ENCODE peak calls at places on chromosomes 12 and 14, in ten cellular contexts. One of them, this sample, is unnamed.

GRCh38 chr12:19222566-19222965 is 93.0 kb downstream of the PLEKHA5 start:
- DNase-seq in GM12878: no peak
- DNase-seq in ovary: no peak
- DNase-seq in choroid plexus epithelial cell: peak
- DNase-seq in GM23338: no peak
- DNase-seq in psoas muscle: no peak
- DNase-seq in AG10803: peak
- DNase-seq in kidney epithelial cell: no peak
- DNase-seq in cardiac fibroblast: no peak
- DNase-seq in foreskin fibroblast: no peak
- DNase-seq in this sample: no peak

GRCh38 chr14:72060917-72061316 is 128.7 kb downstream of the RGS6 start:
- DNase-seq in GM23338: no peak
- DNase-seq in AG10803: no peak
- DNase-seq in ovary: no peak
- DNase-seq in foreskin fibroblast: no peak
- DNase-seq in choroid plexus epithelial cell: no peak
- DNase-seq in GM12878: no peak
- DNase-seq in psoas muscle: no peak
- DNase-seq in kidney epithelial cell: no peak
- DNase-seq in cardiac fibroblast: no peak
- DNase-seq in this sample: no peak

GRCh38 chr12:128968668-128969067 is 115.4 kb downstream of the GLT1D1 start:
- DNase-seq in foreskin fibroblast: no peak
- DNase-seq in psoas muscle: no peak
- DNase-seq in kidney epithelial cell: no peak
- DNase-seq in AG10803: no peak
- DNase-seq in GM12878: no peak
- DNase-seq in choroid plexus epithelial cell: no peak
- DNase-seq in GM23338: no peak
- DNase-seq in ovary: no peak
- DNase-seq in cardiac fibroblast: no peak
- DNase-seq in this sample: no peak

GRCh38 chr12:90036641-90037040 is 328.0 kb upstream of the ATP2B1 start:
- DNase-seq in GM12878: no peak
- DNase-seq in GM23338: no peak
- DNase-seq in ovary: no peak
- DNase-seq in choroid plexus epithelial cell: no peak
- DNase-seq in psoas muscle: no peak
- DNase-seq in foreskin fibroblast: peak
- DNase-seq in kidney epithelial cell: no peak
- DNase-seq in cardiac fibroblast: peak
- DNase-seq in AG10803: no peak
- DNase-seq in this sample: no peak

GRCh38 chr14:25009891-25010290 is 40.1 kb downstream of the STXBP6 start:
- DNase-seq in psoas muscle: no peak
- DNase-seq in kidney epithelial cell: no peak
- DNase-seq in AG10803: peak
- DNase-seq in GM23338: peak
- DNase-seq in foreskin fibroblast: peak
- DNase-seq in choroid plexus epithelial cell: no peak
- DNase-seq in cardiac fibroblast: peak
- DNase-seq in ovary: no peak
- DNase-seq in GM12878: no peak
- DNase-seq in this sample: no peak

GRCh38 chr12:54038760-54039414 is 6.0 kb downstream of the HOXC5 start:
- DNase-seq in cardiac fibroblast: no peak
- DNase-seq in choroid plexus epithelial cell: no peak
- DNase-seq in GM12878: no peak
- DNase-seq in ovary: peak
- DNase-seq in GM23338: no peak
- DNase-seq in kidney epithelial cell: no peak
- DNase-seq in foreskin fibroblast: no peak
- DNase-seq in psoas muscle: peak
- DNase-seq in AG10803: no peak
- DNase-seq in this sample: no peak

GRCh38 chr14:91143862-91144261 is 30.0 kb downstream of the DGLUCY start:
- DNase-seq in psoas muscle: no peak
- DNase-seq in ovary: no peak
- DNase-seq in kidney epithelial cell: no peak
- DNase-seq in choroid plexus epithelial cell: no peak
- DNase-seq in GM12878: no peak
- DNase-seq in GM23338: no peak
- DNase-seq in foreskin fibroblast: no peak
- DNase-seq in AG10803: no peak
- DNase-seq in cardiac fibroblast: peak
- DNase-seq in this sample: no peak

GRCh38 chr12:124217508-124217981 is 77.3 kb upstream of the RFLNA start:
- DNase-seq in kidney epithelial cell: no peak
- DNase-seq in cardiac fibroblast: no peak
- DNase-seq in GM23338: peak
- DNase-seq in choroid plexus epithelial cell: peak
- DNase-seq in foreskin fibroblast: no peak
- DNase-seq in GM12878: no peak
- DNase-seq in ovary: no peak
- DNase-seq in AG10803: no peak
- DNase-seq in psoas muscle: no peak
- DNase-seq in this sample: no peak

GRCh38 chr12:103975368-103975767 is 9.7 kb downstream of the TDG start:
- DNase-seq in foreskin fibroblast: no peak
- DNase-seq in GM23338: no peak
- DNase-seq in ovary: no peak
- DNase-seq in cardiac fibroblast: no peak
- DNase-seq in GM12878: no peak
- DNase-seq in kidney epithelial cell: no peak
- DNase-seq in choroid plexus epithelial cell: no peak
- DNase-seq in psoas muscle: no peak
- DNase-seq in AG10803: no peak
- DNase-seq in this sample: no peak

GRCh38 chr12:103978384-103978982 is 12.8 kb downstream of the TDG start:
- DNase-seq in cardiac fibroblast: no peak
- DNase-seq in AG10803: no peak
- DNase-seq in foreskin fibroblast: no peak
- DNase-seq in ovary: no peak
- DNase-seq in GM12878: no peak
- DNase-seq in choroid plexus epithelial cell: no peak
- DNase-seq in kidney epithelial cell: no peak
- DNase-seq in psoas muscle: no peak
- DNase-seq in GM23338: no peak
- DNase-seq in this sample: no peak

GRCh38 chr12:103969391-103969790 is 3.7 kb downstream of the TDG start:
- DNase-seq in GM23338: no peak
- DNase-seq in ovary: no peak
- DNase-seq in foreskin fibroblast: peak
- DNase-seq in AG10803: peak
- DNase-seq in GM12878: no peak
- DNase-seq in kidney epithelial cell: no peak
- DNase-seq in cardiac fibroblast: no peak
- DNase-seq in psoas muscle: no peak
- DNase-seq in choroid plexus epithelial cell: no peak
- DNase-seq in this sample: no peak

GRCh38 chr12:103973909-103974308 is 8.2 kb downstream of the TDG start:
- DNase-seq in kidney epithelial cell: no peak
- DNase-seq in psoas muscle: no peak
- DNase-seq in foreskin fibroblast: no peak
- DNase-seq in ovary: no peak
- DNase-seq in GM12878: no peak
- DNase-seq in GM23338: peak
- DNase-seq in cardiac fibroblast: no peak
- DNase-seq in AG10803: no peak
- DNase-seq in choroid plexus epithelial cell: no peak
- DNase-seq in this sample: no peak
- TF ChIP-seq CTCF in kidney epithelial cell: no peak
- TF ChIP-seq CTCF in psoas muscle: no peak
- TF ChIP-seq CTCF in foreskin fibroblast: no peak
- TF ChIP-seq CTCF in ovary: no peak
- TF ChIP-seq CTCF in GM12878: no peak
- TF ChIP-seq CTCF in GM23338: no peak
- TF ChIP-seq CTCF in cardiac fibroblast: no peak
- TF ChIP-seq CTCF in AG10803: no peak
- TF ChIP-seq CTCF in choroid plexus epithelial cell: no peak
- TF ChIP-seq CTCF in this sample: no peak

GRCh38 chr14:34913619-34914018 is 38.5 kb upstream of the BAZ1A start:
- DNase-seq in GM23338: no peak
- DNase-seq in GM12878: no peak
- DNase-seq in cardiac fibroblast: no peak
- DNase-seq in foreskin fibroblast: no peak
- DNase-seq in kidney epithelial cell: no peak
- DNase-seq in psoas muscle: no peak
- DNase-seq in ovary: no peak
- DNase-seq in AG10803: no peak
- DNase-seq in choroid plexus epithelial cell: no peak
- DNase-seq in this sample: no peak
- H3K4me3 ChIP-seq in GM23338: no peak
- H3K4me3 ChIP-seq in GM12878: no peak
- H3K4me3 ChIP-seq in cardiac fibroblast: no peak
- H3K4me3 ChIP-seq in foreskin fibroblast: no peak
- H3K4me3 ChIP-seq in kidney epithelial cell: no peak
- H3K4me3 ChIP-seq in psoas muscle: no peak
- H3K4me3 ChIP-seq in ovary: no peak
- H3K4me3 ChIP-seq in AG10803: no peak
- H3K4me3 ChIP-seq in choroid plexus epithelial cell: no peak
- H3K4me3 ChIP-seq in this sample: no peak

GRCh38 chr12:43308776-43309175 is 243.2 kb downstream of the ADAMTS20 start:
- DNase-seq in choroid plexus epithelial cell: no peak
- DNase-seq in foreskin fibroblast: no peak
- DNase-seq in ovary: no peak
- DNase-seq in AG10803: no peak
- DNase-seq in cardiac fibroblast: no peak
- DNase-seq in GM23338: no peak
- DNase-seq in psoas muscle: no peak
- DNase-seq in GM12878: no peak
- DNase-seq in kidney epithelial cell: no peak
- DNase-seq in this sample: no peak
- TF ChIP-seq CTCF in choroid plexus epithelial cell: no peak
- TF ChIP-seq CTCF in foreskin fibroblast: no peak
- TF ChIP-seq CTCF in ovary: no peak
- TF ChIP-seq CTCF in AG10803: no peak
- TF ChIP-seq CTCF in cardiac fibroblast: no peak
- TF ChIP-seq CTCF in GM23338: no peak
- TF ChIP-seq CTCF in psoas muscle: no peak
- TF ChIP-seq CTCF in GM12878: no peak
- TF ChIP-seq CTCF in kidney epithelial cell: no peak
- TF ChIP-seq CTCF in this sample: no peak

DNA sequence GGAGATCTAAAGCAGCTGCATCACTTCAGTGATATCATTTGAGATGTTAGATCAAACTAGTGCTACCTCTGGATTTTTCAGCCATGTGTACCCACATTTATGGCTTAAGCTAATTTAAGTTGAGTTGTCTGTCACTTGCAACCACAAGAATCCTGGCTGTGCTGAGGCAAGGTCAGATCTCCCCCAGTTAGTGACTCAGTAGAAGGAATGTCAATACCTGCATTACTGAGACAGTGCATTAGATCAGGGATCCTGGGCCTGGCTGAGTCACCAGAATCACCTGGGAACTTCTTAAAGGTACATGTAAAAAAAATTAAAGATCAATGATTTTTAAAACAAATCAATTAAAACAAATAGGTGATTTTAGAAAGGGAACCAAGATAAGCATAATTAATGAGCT is 84.6 kb upstream of the GRIN2B start:
- DNase-seq in GM23338: no peak
- DNase-seq in kidney epithelial cell: peak
- DNase-seq in GM12878: no peak
- DNase-seq in ovary: no peak
- DNase-seq in psoas muscle: no peak
- DNase-seq in choroid plexus epithelial cell: no peak
- DNase-seq in cardiac fibroblast: no peak
- DNase-seq in AG10803: no peak
- DNase-seq in foreskin fibroblast: no peak
- DNase-seq in this sample: no peak
- H3K4me3 ChIP-seq in GM23338: no peak
- H3K4me3 ChIP-seq in kidney epithelial cell: no peak
- H3K4me3 ChIP-seq in GM12878: no peak
- H3K4me3 ChIP-seq in ovary: no peak
- H3K4me3 ChIP-seq in psoas muscle: no peak
- H3K4me3 ChIP-seq in choroid plexus epithelial cell: no peak
- H3K4me3 ChIP-seq in cardiac fibroblast: no peak
- H3K4me3 ChIP-seq in AG10803: no peak
- H3K4me3 ChIP-seq in foreskin fibroblast: no peak
- H3K4me3 ChIP-seq in this sample: no peak

GRCh38 chr12:1661553-1662335 is 29.1 kb upstream of the ADIPOR2 start:
- DNase-seq in kidney epithelial cell: peak
- DNase-seq in AG10803: peak
- DNase-seq in ovary: peak
- DNase-seq in psoas muscle: peak
- DNase-seq in choroid plexus epithelial cell: peak
- DNase-seq in GM12878: peak
- DNase-seq in foreskin fibroblast: peak
- DNase-seq in cardiac fibroblast: peak
- DNase-seq in GM23338: peak
- DNase-seq in this sample: peak
- TF ChIP-seq CTCF in kidney epithelial cell: no peak
- TF ChIP-seq CTCF in AG10803: no peak
- TF ChIP-seq CTCF in ovary: no peak
- TF ChIP-seq CTCF in psoas muscle: no peak
- TF ChIP-seq CTCF in choroid plexus epithelial cell: no peak
- TF ChIP-seq CTCF in GM12878: no peak
- TF ChIP-seq CTCF in foreskin fibroblast: no peak
- TF ChIP-seq CTCF in cardiac fibroblast: no peak
- TF ChIP-seq CTCF in GM23338: no peak
- TF ChIP-seq CTCF in this sample: no peak

GRCh38 chr14:106845286-106846087 is 1319.1 kb downstream of the TMEM121 start:
- DNase-seq in kidney epithelial cell: peak
- DNase-seq in GM12878: peak
- DNase-seq in AG10803: no peak
- DNase-seq in ovary: peak
- DNase-seq in cardiac fibroblast: no peak
- DNase-seq in GM23338: no peak
- DNase-seq in psoas muscle: no peak
- DNase-seq in choroid plexus epithelial cell: no peak
- DNase-seq in foreskin fibroblast: no peak
- DNase-seq in this sample: no peak
- H3K4me3 ChIP-seq in kidney epithelial cell: peak
- H3K4me3 ChIP-seq in GM12878: peak
- H3K4me3 ChIP-seq in AG10803: no peak
- H3K4me3 ChIP-seq in ovary: peak
- H3K4me3 ChIP-seq in cardiac fibroblast: peak
- H3K4me3 ChIP-seq in GM23338: no peak
- H3K4me3 ChIP-seq in psoas muscle: peak
- H3K4me3 ChIP-seq in choroid plexus epithelial cell: no peak
- H3K4me3 ChIP-seq in foreskin fibroblast: no peak
- H3K4me3 ChIP-seq in this sample: no peak

GRCh38 chr12:120317258-120318105 is 10.1 kb downstream of the PLA2G1B start:
- DNase-seq in GM23338: peak
- DNase-seq in GM12878: peak
- DNase-seq in choroid plexus epithelial cell: peak
- DNase-seq in foreskin fibroblast: peak
- DNase-seq in cardiac fibroblast: peak
- DNase-seq in kidney epithelial cell: peak
- DNase-seq in AG10803: peak
- DNase-seq in ovary: peak
- DNase-seq in psoas muscle: peak
- DNase-seq in this sample: peak
- TF ChIP-seq CTCF in GM23338: peak
- TF ChIP-seq CTCF in GM12878: peak
- TF ChIP-seq CTCF in choroid plexus epithelial cell: peak
- TF ChIP-seq CTCF in foreskin fibroblast: peak
- TF ChIP-seq CTCF in cardiac fibroblast: peak
- TF ChIP-seq CTCF in kidney epithelial cell: peak
- TF ChIP-seq CTCF in AG10803: peak
- TF ChIP-seq CTCF in ovary: peak
- TF ChIP-seq CTCF in psoas muscle: peak
- TF ChIP-seq CTCF in this sample: peak

This sample was measured in astrocyte of the cerebellum.